ENCODE peak calls at places on chromosomes 3 and 15, in seven cellular contexts. N, K, P, U, L, B and W are unnamed samples.

GRCh38 chr15:99619712-99620111 is 53.9 kb downstream of the MEF2A start:
- DNase-seq in N (no peak), K (no peak), P (no peak), U (no peak), L (no peak), B (no peak), W (no peak)

GRCh38 chr3:122668930-122669730 is 11.5 kb upstream of the PARP14 start:
- DNase-seq in N (no peak), K (no peak), P (peak; percentile 74), U (no peak), L (no peak), B (peak; percentile 72), W (no peak)

GRCh38 chr3:14845180-14845579 is 26.4 kb downstream of the FGD5 start:
- DNase-seq in N (no peak), K (no peak), P (no peak), U (no peak), L (no peak), B (no peak), W (no peak)

GRCh38 chr3:24158756-24159155 is 213.7 kb downstream of the NR1D2 start:
- DNase-seq in N (no peak), K (no peak), P (no peak), U (no peak), L (no peak), B (no peak), W (no peak)

GRCh38 chr15:91047545-91048199 is 25.3 kb upstream of the VPS33B start:
- DNase-seq in N (no peak), K (no peak), P (no peak), U (no peak), L (no peak), B (peak; percentile 4), W (no peak)

GRCh38 chr3:187193181-187193580 is 4.1 kb upstream of the RTP1 start:
- DNase-seq in N (no peak), K (no peak), P (no peak), U (no peak), L (no peak), B (peak; percentile 39), W (no peak)

GRCh38 chr15:43132830-43133428 is 457 bp upstream of the TMEM62 start:
- DNase-seq in N (no peak), K (no peak), P (no peak), U (peak; percentile 79), L (no peak), B (no peak), W (no peak)

GRCh38 chr3:66395635-66396034 is 105.2 kb downstream of the LRIG1 start:
- DNase-seq in N (no peak), K (no peak), P (no peak), U (peak; percentile 74), L (no peak), B (no peak), W (no peak)

GRCh38 chr3:161913786-161914389 is 417.3 kb downstream of the OTOL1 start:
- DNase-seq in N (no peak), K (no peak), P (peak; percentile 66), U (no peak), L (no peak), B (peak; percentile 88), W (no peak)

GRCh38 chr3:100647673-100648072 is 38.3 kb downstream of the ADGRG7 start:
- DNase-seq in N (no peak), K (no peak), P (no peak), U (no peak), L (no peak), B (no peak), W (no peak)

GRCh38 chr3:176075491-176075890 is 1121.8 kb downstream of the TBL1XR1 start:
- DNase-seq in N (no peak), K (no peak), P (no peak), U (no peak), L (no peak), B (no peak), W (no peak)

GRCh38 chr15:45276851-45277250 is 24.8 kb downstream of the SLC28A2 start:
- DNase-seq in N (no peak), K (no peak), P (peak; percentile 48), U (no peak), L (peak; percentile 54), B (peak; percentile 12), W (no peak)

GRCh38 chr15:40287968-40288367 is 5.1 kb upstream of the ANKRD63 start:
- DNase-seq in N (no peak), K (no peak), P (no peak), U (no peak), L (no peak), B (no peak), W (no peak)